ENCODE peak calls at places on chromosomes 6 and 20, in six cellular contexts. C is transverse colon, S is spleen, A is adrenal gland, Y is pancreas, P is neuronal stem cell. G is an unnamed sample.
A peak's percentile ranks its signal among the peaks of the same experiment; 100 is the strongest.

GRCh38 chr6:50815436-50816114 is 3.1 kb upstream of the TFAP2B start:
- DNase-seq in P (no peak), S (no peak), C (no peak), A (no peak), Y (no peak), G (no peak)

GRCh38 chr6:88360203-88360797 is 194.2 kb upstream of the CNR1 start:
- DNase-seq in S (no peak), A (peak; percentile 32), P (no peak), C (no peak), Y (no peak), G (no peak)

GRCh38 chr6:52881996-52882841 is 27.3 kb downstream of the GSTA3 start:
- DNase-seq in P (peak; percentile 50), Y (peak; percentile 65), A (peak; percentile 88), S (peak; percentile 74), C (peak; percentile 77), G (peak; percentile 25)

GRCh38 chr20:50472693-50473610 is 37.2 kb upstream of the PTPN1 start:
- DNase-seq in C (no peak), A (no peak), Y (no peak), S (no peak), P (no peak), G (no peak)

GRCh38 chr6:73368675-73369074 is 1.0 kb downstream of the OOEP start:
- DNase-seq in Y (no peak), A (no peak), P (no peak), C (no peak), S (no peak), G (no peak)

GRCh38 chr20:59031326-59032022 is 661 bp downstream of the ATP5F1E start:
- DNase-seq in A (no peak), S (no peak), C (no peak), Y (no peak), P (no peak), G (no peak)

GRCh38 chr6:11732036-11732545 is 46.5 kb downstream of the ADTRP start:
- DNase-seq in A (peak; percentile 69), Y (no peak), P (no peak), C (peak; percentile 44), S (peak; percentile 84), G (no peak)

GRCh38 chr6:128208078-128208477 is 307.2 kb upstream of the THEMIS start:
- DNase-seq in Y (no peak), C (no peak), P (no peak), S (no peak), A (no peak), G (no peak)

GRCh38 chr6:44056392-44057237 is 70.6 kb downstream of the MRPL14 start:
- DNase-seq in P (no peak), C (peak; percentile 35), A (peak; percentile 84), S (peak; percentile 58), Y (no peak), G (no peak)

GRCh38 chr6:4896401-4896800 is 107.4 kb downstream of the RPP40 start:
- DNase-seq in Y (no peak), A (no peak), S (no peak), P (no peak), C (no peak), G (no peak)

GRCh38 chr6:110493253-110493800 is 16.9 kb upstream of the SLC22A16 start:
- DNase-seq in C (no peak), P (no peak), S (no peak), A (no peak), Y (no peak), G (no peak)

GRCh38 chr6:125003070-125003469 is 40.8 kb downstream of the RNF217 start:
- DNase-seq in P (no peak), S (no peak), C (no peak), Y (no peak), A (no peak), G (no peak)
- H3K4me1 ChIP-seq in P (no peaks in the 10 kb centered on the region), S (peaks cover 7% of the 10 kb centered on the region), C (no peaks in the 10 kb centered on the region), Y (peaks cover 34% of the 10 kb centered on the region), A (peaks cover 8% of the 10 kb centered on the region), G (no peaks in the 10 kb centered on the region)

GRCh38 chr20:45353746-45354145 is 5.5 kb upstream of the SDC4 start:
- DNase-seq in P (no peak), S (no peak), C (no peak), A (no peak), Y (no peak), G (no peak)

GRCh38 chr20:45355685-45356084 is 7.3 kb upstream of the SYS1 start:
- DNase-seq in S (no peak), P (no peak), A (no peak), Y (no peak), C (no peak), G (no peak)

GRCh38 chr20:45354423-45355208 is 6.4 kb upstream of the SDC4 start:
- DNase-seq in C (no peak), A (peak; percentile 40), S (no peak), Y (no peak), P (no peak), G (no peak)

GRCh38 chr20:45352729-45353128 is 4.5 kb upstream of the SDC4 start:
- DNase-seq in C (no peak), A (no peak), S (no peak), P (no peak), Y (no peak), G (no peak)

GRCh38 chr20:45355209-45355608 is 7.0 kb upstream of the SDC4 start:
- DNase-seq in Y (no peak), A (peak; percentile 67), C (no peak), S (no peak), P (no peak), G (no peak)
- H3K4me1 ChIP-seq in Y (peaks cover 31% of the 10 kb centered on the region), A (peaks cover 35% of the 10 kb centered on the region), C (peaks cover 30% of the 10 kb centered on the region), S (peaks cover 34% of the 10 kb centered on the region), P (no peaks in the 10 kb centered on the region), G (peaks cover 5% of the 10 kb centered on the region)

GRCh38 chr6:34246563-34247391 is 2.0 kb downstream of the SMIM29 start:
- DNase-seq in A (no peak), S (peak; percentile 86), C (no peak), Y (no peak), P (no peak), G (no peak)

GRCh38 chr6:34243131-34243771 is 5.6 kb downstream of the SMIM29 start:
- DNase-seq in C (no peak), S (no peak), P (no peak), A (no peak), Y (no peak), G (no peak)

GRCh38 chr6:34242252-34243130 is 5.8 kb downstream of the HMGA1 start:
- DNase-seq in P (no peak), Y (no peak), C (no peak), A (no peak), S (peak; percentile 66), G (no peak)

GRCh38 chr6:34246249-34246562 is 2.6 kb downstream of the SMIM29 start:
- DNase-seq in P (no peak), C (no peak), S (no peak), Y (no peak), A (no peak), G (no peak)

DNA sequence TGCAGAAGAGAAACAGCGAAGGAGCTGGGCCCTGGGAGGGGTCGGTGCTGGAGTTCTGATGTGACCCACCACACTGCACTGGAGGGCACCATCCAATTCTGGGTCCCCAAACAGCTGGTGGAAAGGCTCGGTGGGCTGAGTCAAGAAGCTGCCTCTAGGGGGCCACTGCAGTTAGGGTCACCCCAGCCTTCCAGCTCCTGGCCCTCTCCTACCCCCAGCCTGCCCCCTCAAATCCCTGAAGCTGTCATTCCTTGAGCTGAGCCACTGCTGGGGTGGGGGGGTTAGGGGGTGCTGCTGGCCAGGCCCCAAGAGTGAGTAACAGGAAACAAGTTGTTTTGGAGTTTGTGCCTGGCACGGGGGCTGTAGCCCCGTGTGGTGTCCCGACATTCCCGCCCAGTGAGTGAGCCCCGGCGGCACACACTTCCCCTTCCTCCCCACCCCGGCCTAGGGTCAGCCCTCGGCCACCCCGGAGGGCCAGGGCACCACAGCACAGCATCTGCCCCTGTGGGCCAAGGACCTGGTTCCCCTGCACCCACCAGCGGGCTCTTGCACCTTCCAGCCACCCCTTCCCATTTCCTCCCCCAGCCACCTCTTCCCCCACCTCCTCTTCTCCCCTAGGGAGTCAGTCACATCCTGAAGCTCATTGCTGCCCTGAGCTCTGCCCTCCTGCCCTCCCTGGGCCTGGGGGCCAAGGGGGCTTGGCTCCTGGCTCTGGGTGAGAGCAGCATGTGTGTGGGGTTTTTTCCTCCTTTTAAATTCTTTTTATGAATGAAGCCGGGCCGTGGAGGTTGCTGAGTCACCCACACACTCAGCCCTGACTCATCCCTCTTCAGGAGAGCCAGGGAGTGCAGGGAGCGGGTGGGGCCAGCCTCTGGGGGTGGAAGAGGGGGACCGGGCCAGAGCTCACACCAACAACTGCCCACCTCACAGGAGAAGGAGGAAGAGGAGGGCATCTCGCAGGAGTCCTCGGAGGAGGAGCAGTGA is 4.6 kb downstream of the SMIM29 start:
- DNase-seq in C (peak; percentile 57), Y (no peak), A (peak; percentile 88), P (no peak), S (peak; percentile 81), G (no peak)
- H3K4me1 ChIP-seq in C (peaks cover 10% of the 10 kb centered on the region), Y (no peaks in the 10 kb centered on the region), A (peaks cover 17% of the 10 kb centered on the region), P (peaks cover 12% of the 10 kb centered on the region), S (peaks cover 80% of the 10 kb centered on the region), G (peaks cover 21% of the 10 kb centered on the region)

GRCh38 chr6:33726696-33727095 is 15.2 kb upstream of the UQCC2 start:
- DNase-seq in P (no peak), C (no peak), A (no peak), Y (no peak), S (no peak), G (no peak)
- H3K4me1 ChIP-seq in P (no peaks in the 10 kb centered on the region), C (no peaks in the 10 kb centered on the region), A (peaks cover 6% of the 10 kb centered on the region), Y (peaks cover 43% of the 10 kb centered on the region), S (peaks cover 7% of the 10 kb centered on the region), G (peaks cover 4% of the 10 kb centered on the region)

G was measured in NT2/D1.